ENCODE peak calls at places on chromosome 9, in four cellular contexts. N, V, P and X are unnamed samples.

GRCh38 chr9:88953401-88954029 is 37.8 kb upstream of the S1PR3 start:
- DNase-seq in N (peak; percentile 75), V (no peak), P (no peak), X (peak; percentile 11)

GRCh38 chr9:128921881-128922763 is 1.3 kb downstream of the PHYHD1 start:
- DNase-seq in N (peak; percentile 34), V (no peak), P (no peak), X (no peak)

GRCh38 chr9:93595861-93596365 is 19.5 kb downstream of the PHF2 start:
- DNase-seq in N (no peak), V (no peak), P (no peak), X (no peak)

GRCh38 chr9:130150779-130151381 is 21.3 kb upstream of the NCS1 start:
- DNase-seq in N (no peak), V (no peak), P (no peak), X (no peak)

GRCh38 chr9:135907446-135908333 is at the start of gene CAMSAP1:
- DNase-seq in N (peak; percentile 96), V (peak; percentile 97), P (peak; percentile 88), X (peak; percentile 82)

GRCh38 chr9:130172161-130172857 is at the start of gene NCS1:
- DNase-seq in N (peak; percentile 54), V (peak; percentile 78), P (no peak), X (peak; percentile 22)

GRCh38 chr9:5269249-5269715 is 35.2 kb downstream of the RLN2 start:
- DNase-seq in N (peak; percentile 58), V (no peak), P (no peak), X (no peak)

GRCh38 chr9:128127568-128127989 is at the start of gene PTGES2:
- DNase-seq in N (peak; percentile 87), V (peak; percentile 89), P (peak; percentile 55), X (peak; percentile 59)

GRCh38 chr9:90167920-90168319 is 474.7 kb downstream of the DIRAS2 start:
- DNase-seq in N (no peak), V (no peak), P (no peak), X (no peak)

GRCh38 chr9:105678781-105679180 is 15.6 kb upstream of the TMEM38B start:
- DNase-seq in N (no peak), V (no peak), P (no peak), X (no peak)

GRCh38 chr9:16867571-16868311 is 2.7 kb downstream of the BNC2 start:
- DNase-seq in N (peak; percentile 76), V (no peak), P (no peak), X (no peak)

GRCh38 chr9:124126571-124127289 is 115.2 kb downstream of the LHX2 start:
- DNase-seq in N (peak; percentile 65), V (peak; percentile 89), P (peak; percentile 69), X (no peak)

GRCh38 chr9:93597871-93598646 is 21.7 kb downstream of the PHF2 start:
- DNase-seq in N (no peak), V (no peak), P (no peak), X (no peak)

GRCh38 chr9:130681769-130682489 is 11.7 kb upstream of the EXOSC2 start:
- DNase-seq in N (no peak), V (peak; percentile 68), P (no peak), X (no peak)

GRCh38 chr9:134162926-134163373 is 1.4 kb downstream of the RNU6ATAC start:
- DNase-seq in N (no peak), V (no peak), P (no peak), X (no peak)